ENCODE peak calls at places on chromosomes 6 and 20, in four cellular contexts. One of them, this sample, is unnamed.

GRCh38 chr6:79808846-79809245 is 138.5 kb downstream of the ELOVL4 start:
- DNase-seq in IMR-90: no peak
- DNase-seq in H9: no peak
- DNase-seq in H1: no peak
- DNase-seq in this sample: no peak

GRCh38 chr6:53107091-53107490 is 41.5 kb downstream of the GCM1 start:
- DNase-seq in IMR-90: peak; percentile 50
- DNase-seq in H1: no peak
- DNase-seq in H9: no peak
- DNase-seq in this sample: no peak

GRCh38 chr6:45423111-45423900 is 45.6 kb upstream of the SUPT3H start:
- DNase-seq in IMR-90: no peak
- DNase-seq in H9: peak; percentile 64
- DNase-seq in H1: peak; percentile 84
- DNase-seq in this sample: peak; percentile 59

GRCh38 chr20:44083220-44083933 is 103.6 kb downstream of the JPH2 start:
- DNase-seq in H1: no peak
- DNase-seq in IMR-90: peak; percentile 58
- DNase-seq in H9: no peak
- DNase-seq in this sample: no peak

GRCh38 chr6:166959906-166960608 is 3.7 kb upstream of the RNASET2 start:
- DNase-seq in H1: no peak
- DNase-seq in H9: no peak
- DNase-seq in IMR-90: no peak
- DNase-seq in this sample: no peak

GRCh38 chr6:6646859-6647258 is 58.3 kb downstream of the LY86 start:
- DNase-seq in H1: no peak
- DNase-seq in IMR-90: no peak
- DNase-seq in H9: no peak
- DNase-seq in this sample: no peak

GRCh38 chr6:79543411-79543810 is 6.2 kb upstream of the LCA5 start:
- DNase-seq in IMR-90: no peak
- DNase-seq in H9: no peak
- DNase-seq in H1: no peak
- DNase-seq in this sample: no peak

GRCh38 chr6:41066867-41067304 is 5.3 kb downstream of the OARD1 start:
- DNase-seq in H1: peak; percentile 70
- DNase-seq in IMR-90: peak; percentile 84
- DNase-seq in H9: peak; percentile 56
- DNase-seq in this sample: peak; percentile 82

GRCh38 chr6:118580585-118581419 is 32.7 kb downstream of the PLN start:
- DNase-seq in H9: peak; percentile 67
- DNase-seq in IMR-90: peak; percentile 78
- DNase-seq in H1: no peak
- DNase-seq in this sample: peak; percentile 89

GRCh38 chr20:14632906-14633305 is 295.5 kb upstream of the FLRT3 start:
- DNase-seq in IMR-90: no peak
- DNase-seq in H9: peak; percentile 46
- DNase-seq in H1: no peak
- DNase-seq in this sample: peak; percentile 39

GRCh38 chr6:170131351-170131750 is 159.5 kb downstream of the DLL1 start:
- DNase-seq in H9: peak; percentile 23
- DNase-seq in H1: no peak
- DNase-seq in IMR-90: no peak
- DNase-seq in this sample: no peak

GRCh38 chr6:111709201-111709600 is 103.5 kb upstream of the TRAF3IP2 start:
- DNase-seq in H1: no peak
- DNase-seq in IMR-90: no peak
- DNase-seq in H9: no peak
- DNase-seq in this sample: no peak

GRCh38 chr6:79260772-79261171 is 26.3 kb upstream of the HMGN3 start:
- DNase-seq in H9: no peak
- DNase-seq in H1: no peak
- DNase-seq in IMR-90: no peak
- DNase-seq in this sample: no peak

DNA sequence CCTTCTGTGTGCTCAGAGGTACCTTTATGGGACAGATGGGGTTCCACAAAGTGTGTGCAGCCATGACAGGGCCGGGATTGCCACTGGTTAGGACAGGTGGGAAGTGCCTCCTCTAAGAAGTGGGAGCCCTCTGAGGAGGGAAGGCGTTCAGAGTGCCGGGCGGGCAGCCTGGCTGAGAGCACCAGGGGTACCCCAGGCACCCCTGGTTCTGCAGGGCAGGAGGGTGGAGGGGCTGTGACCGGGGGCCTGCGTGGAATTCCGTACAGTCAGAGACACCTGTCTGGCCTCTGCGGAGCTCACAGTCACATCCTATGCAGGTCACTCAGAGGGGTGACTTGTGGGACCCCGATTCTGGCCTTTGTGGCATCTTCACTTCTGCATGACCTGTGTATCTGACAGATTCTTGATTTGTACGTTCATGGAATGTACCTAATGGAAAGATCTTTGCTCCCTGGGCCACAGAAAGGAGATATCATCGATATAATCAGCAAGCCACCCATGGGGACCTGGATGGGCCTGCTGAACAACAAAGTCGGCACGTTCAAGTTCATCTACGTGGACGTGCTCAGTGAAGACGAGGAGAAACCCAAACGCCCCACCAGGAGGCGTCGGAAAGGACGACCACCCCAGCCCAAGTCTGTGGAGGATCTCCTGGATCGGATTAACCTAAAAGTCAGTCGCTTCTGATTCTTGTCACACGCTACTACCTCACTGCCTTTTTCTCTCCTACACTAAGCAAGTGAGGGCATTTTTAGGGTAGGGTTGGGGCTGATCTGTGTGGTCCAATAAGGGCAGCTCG is 190.9 kb downstream of the SASH1 start:
- DNase-seq in H9: no peak
- DNase-seq in H1: no peak
- DNase-seq in IMR-90: no peak
- DNase-seq in this sample: no peak
- H4K8ac ChIP-seq in H9: no peak overlapping the region
- H4K8ac ChIP-seq in H1: no peak overlapping the region
- H4K8ac ChIP-seq in IMR-90: peak overlapping the region; percentile 90
- H4K8ac ChIP-seq in this sample: no peak overlapping the region

GRCh38 chr6:125020385-125020784 is 58.1 kb downstream of the RNF217 start:
- DNase-seq in IMR-90: peak; percentile 42
- DNase-seq in H9: no peak
- DNase-seq in H1: no peak
- DNase-seq in this sample: no peak

GRCh38 chr6:125019281-125019680 is 57.0 kb downstream of the RNF217 start:
- DNase-seq in H9: no peak
- DNase-seq in IMR-90: no peak
- DNase-seq in H1: no peak
- DNase-seq in this sample: no peak

GRCh38 chr6:125022391-125022989 is 60.3 kb downstream of the RNF217 start:
- DNase-seq in IMR-90: no peak
- DNase-seq in H1: no peak
- DNase-seq in H9: no peak
- DNase-seq in this sample: no peak

GRCh38 chr6:125018136-125018535 is 55.9 kb downstream of the RNF217 start:
- DNase-seq in IMR-90: no peak
- DNase-seq in H1: no peak
- DNase-seq in H9: no peak
- DNase-seq in this sample: no peak

GRCh38 chr6:125019873-125020272 is 57.6 kb downstream of the RNF217 start:
- DNase-seq in H9: peak; percentile 46
- DNase-seq in IMR-90: no peak
- DNase-seq in H1: no peak
- DNase-seq in this sample: peak; percentile 51
- H3K56ac ChIP-seq in H9: no peak overlapping the region
- H3K56ac ChIP-seq in IMR-90: no peak overlapping the region
- H3K56ac ChIP-seq in H1: no peak overlapping the region
- H3K56ac ChIP-seq in this sample: no peak overlapping the region

DNA sequence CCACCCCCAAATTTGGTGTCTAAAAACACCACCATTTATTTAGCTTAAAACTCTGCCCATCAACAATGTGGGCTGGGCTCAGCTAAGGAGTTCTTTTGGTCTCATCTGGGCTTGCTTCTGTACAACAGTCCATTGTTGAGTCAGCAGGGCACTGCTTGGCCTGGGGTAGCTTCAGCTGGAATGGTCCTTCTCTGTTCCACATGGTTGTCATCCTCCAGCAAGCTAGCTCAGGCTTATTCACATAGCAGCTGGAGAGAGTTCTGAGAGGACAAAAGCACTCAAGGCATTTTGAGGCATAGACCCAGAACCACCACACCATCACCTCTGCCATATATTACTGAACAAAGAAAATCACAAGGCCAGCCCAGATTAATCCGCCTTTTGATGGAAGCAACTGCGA is 95.6 kb upstream of the ISM1 start:
- DNase-seq in H9: no peak
- DNase-seq in H1: no peak
- DNase-seq in IMR-90: no peak
- DNase-seq in this sample: no peak
- H4K8ac ChIP-seq in H9: no peak overlapping the region
- H4K8ac ChIP-seq in H1: no peak overlapping the region
- H4K8ac ChIP-seq in IMR-90: no peak overlapping the region
- H4K8ac ChIP-seq in this sample: no peak overlapping the region

GRCh38 chr6:35980991-35981645 is 43.3 kb downstream of the SLC26A8 start:
- DNase-seq in H9: no peak
- DNase-seq in IMR-90: peak; percentile 11
- DNase-seq in H1: no peak
- DNase-seq in this sample: no peak

DNA sequence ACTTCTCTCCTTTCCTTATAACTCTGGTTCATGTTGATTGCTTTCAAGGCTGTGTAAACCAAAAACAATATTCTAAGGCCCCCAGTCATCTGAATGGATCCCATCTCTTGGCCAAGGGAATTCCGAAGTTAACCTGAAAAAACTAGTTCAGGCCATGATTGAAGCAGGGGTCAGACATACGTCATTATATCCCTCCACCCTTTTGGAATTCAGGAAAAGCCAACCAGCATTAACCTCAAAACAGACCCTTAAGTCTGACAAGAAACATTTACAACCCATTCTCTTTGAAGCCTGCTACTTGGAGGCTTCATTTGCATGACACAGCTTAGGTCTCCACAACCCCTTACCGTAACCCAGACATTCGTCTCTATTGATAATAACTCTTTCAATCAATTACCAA is 39.7 kb downstream of the SLC26A8 start:
- DNase-seq in H9: no peak
- DNase-seq in IMR-90: no peak
- DNase-seq in H1: no peak
- DNase-seq in this sample: peak; percentile 37
- H3K56ac ChIP-seq in H9: no peak overlapping the region
- H3K56ac ChIP-seq in IMR-90: no peak overlapping the region
- H3K56ac ChIP-seq in H1: no peak overlapping the region
- H3K56ac ChIP-seq in this sample: no peak overlapping the region

GRCh38 chr20:3798405-3798768 is 2.3 kb downstream of the CDC25B start:
- DNase-seq in H9: no peak
- DNase-seq in H1: no peak
- DNase-seq in IMR-90: no peak
- DNase-seq in this sample: no peak
- H4K8ac ChIP-seq in H9: no peak overlapping the region
- H4K8ac ChIP-seq in H1: no peak overlapping the region
- H4K8ac ChIP-seq in IMR-90: peak overlapping the region; percentile 44
- H4K8ac ChIP-seq in this sample: no peak overlapping the region

DNA sequence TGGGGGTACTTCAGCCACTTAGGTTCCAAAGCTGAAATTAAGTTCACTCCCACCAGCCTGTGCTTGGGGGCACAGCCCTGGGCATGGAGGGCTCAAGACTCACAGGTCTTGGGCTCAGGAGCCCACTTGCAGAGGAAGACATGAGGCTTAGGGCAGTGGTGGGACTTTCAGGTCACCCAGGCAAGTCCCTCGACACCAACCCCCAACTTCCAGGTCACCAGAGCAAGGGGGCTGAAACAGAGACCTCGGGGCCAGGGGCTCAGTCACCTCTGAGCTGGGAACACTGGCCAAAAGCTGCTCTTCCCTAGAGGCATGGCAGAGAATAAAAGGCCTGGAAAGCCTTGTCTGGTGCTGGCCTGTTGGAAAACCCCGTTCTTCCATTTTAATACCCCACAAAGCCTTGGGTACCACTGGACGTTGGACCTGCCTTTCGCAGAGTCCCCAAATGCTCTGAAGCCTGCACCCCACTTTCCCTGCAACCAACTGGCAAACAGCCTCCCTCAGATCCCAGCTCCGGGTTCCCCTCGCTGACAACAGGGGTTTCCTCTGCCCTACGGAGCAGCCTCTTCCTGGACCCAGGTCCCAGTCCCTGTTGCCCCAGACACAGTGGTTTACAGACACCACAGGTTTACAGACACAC is 160.9 kb upstream of the PMEPA1 start:
- DNase-seq in IMR-90: no peak
- DNase-seq in H9: no peak
- DNase-seq in H1: peak; percentile 35
- DNase-seq in this sample: no peak
- H3K56ac ChIP-seq in IMR-90: no peak overlapping the region
- H3K56ac ChIP-seq in H9: no peak overlapping the region
- H3K56ac ChIP-seq in H1: no peak overlapping the region
- H3K56ac ChIP-seq in this sample: no peak overlapping the region

GRCh38 chr6:43123691-43124314 is 47.3 kb upstream of the SRF start:
- DNase-seq in H9: no peak
- DNase-seq in IMR-90: no peak
- DNase-seq in H1: no peak
- DNase-seq in this sample: peak; percentile 59
- H4K8ac ChIP-seq in H9: no peak overlapping the region
- H4K8ac ChIP-seq in IMR-90: peak overlapping the region; percentile 86
- H4K8ac ChIP-seq in H1: no peak overlapping the region
- H4K8ac ChIP-seq in this sample: no peak overlapping the region

DNA sequence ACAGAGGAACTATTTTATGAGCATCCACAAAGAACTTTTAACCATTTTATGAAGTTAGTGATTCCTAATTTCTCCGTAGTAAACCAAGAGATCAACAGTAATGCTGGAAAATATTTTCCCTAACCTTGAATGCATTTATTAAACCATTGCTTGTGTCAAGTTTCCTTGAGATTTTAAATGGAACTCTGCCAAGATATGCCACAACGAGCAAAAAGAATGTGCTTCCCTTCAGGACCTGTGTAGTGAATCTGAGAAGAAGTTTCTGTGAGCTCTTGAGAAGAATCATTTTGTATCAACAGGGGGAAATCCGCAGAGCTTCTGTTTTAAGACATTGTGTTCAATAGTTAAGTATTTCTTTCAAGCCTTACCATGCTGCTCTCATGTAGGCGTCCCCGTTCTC is 439.7 kb downstream of the BMP2 start:
- DNase-seq in IMR-90: no peak
- DNase-seq in H1: no peak
- DNase-seq in H9: no peak
- DNase-seq in this sample: no peak
- H3K56ac ChIP-seq in IMR-90: no peak overlapping the region
- H3K56ac ChIP-seq in H1: no peak overlapping the region
- H3K56ac ChIP-seq in H9: no peak overlapping the region
- H3K56ac ChIP-seq in this sample: no peak overlapping the region

GRCh38 chr6:149194815-149195558 is 122.5 kb upstream of the TAB2 start:
- DNase-seq in H9: no peak
- DNase-seq in H1: no peak
- DNase-seq in IMR-90: no peak
- DNase-seq in this sample: peak; percentile 10
- H4K8ac ChIP-seq in H9: no peak overlapping the region
- H4K8ac ChIP-seq in H1: no peak overlapping the region
- H4K8ac ChIP-seq in IMR-90: no peak overlapping the region
- H4K8ac ChIP-seq in this sample: no peak overlapping the region